ENCODE peak calls at places on chromosomes 5 and 9, in seven cellular contexts. Z, P, S, N, Y, J and Q are unnamed samples. For H3K4me1, the result is how much of the 10 kb centered on the place peaks cover.

GRCh38 chr9:68648971-68649370 is 56.1 kb upstream of the PIP5K1B start:
- DNase-seq in J (no peak), P (no peak), Y (no peak), S (no peak), Z (no peak), N (no peak), Q (no peak)

GRCh38 chr5:136080113-136080482 is 51.3 kb downstream of the TGFBI start:
- DNase-seq in N (no peak), S (no peak), Y (peak), Z (no peak), P (no peak), J (no peak), Q (no peak)

GRCh38 chr5:33608476-33609026 is 167.8 kb downstream of the TARS1 start:
- DNase-seq in P (no peak), S (no peak), Z (no peak), N (no peak), J (no peak), Y (no peak), Q (no peak)

GRCh38 chr5:95959051-95959963 is 2.3 kb downstream of the ELL2 start:
- DNase-seq in J (no peak), N (no peak), S (no peak), Y (no peak), Z (no peak), P (no peak), Q (no peak)

GRCh38 chr5:158431369-158432029 is 572.6 kb upstream of the CLINT1 start:
- DNase-seq in J (peak), Y (peak), Z (no peak), S (no peak), P (no peak), N (no peak), Q (no peak)

GRCh38 chr5:79842991-79843390 is 148.1 kb downstream of the MTX3 start:
- DNase-seq in Y (no peak), N (no peak), Z (no peak), J (no peak), S (no peak), P (no peak), Q (no peak)

GRCh38 chr5:133049726-133050048 is 2.1 kb upstream of the HSPA4 start:
- DNase-seq in J (no peak), P (no peak), Z (no peak), Y (no peak), S (no peak), N (no peak), Q (no peak)

GRCh38 chr5:157354825-157355224 is 88.9 kb downstream of the CYFIP2 start:
- DNase-seq in J (no peak), N (no peak), Z (no peak), Y (no peak), S (no peak), P (no peak), Q (no peak)

GRCh38 chr9:3288686-3289085 is 237.1 kb downstream of the RFX3 start:
- DNase-seq in S (no peak), N (no peak), J (no peak), Y (no peak), Z (no peak), P (no peak), Q (no peak)

GRCh38 chr9:6788175-6789016 is 30.6 kb downstream of the KDM4C start:
- DNase-seq in J (no peak), N (no peak), Z (no peak), S (peak), P (no peak), Y (peak), Q (no peak)

GRCh38 chr5:13480834-13481233 is 463.7 kb downstream of the DNAH5 start:
- DNase-seq in N (no peak), Y (no peak), S (no peak), J (no peak), P (no peak), Z (no peak), Q (no peak)

GRCh38 chr9:26054600-26055516 is 376.6 kb upstream of the TUSC1 start:
- DNase-seq in N (no peak), Z (no peak), P (no peak), Y (no peak), S (no peak), J (no peak), Q (no peak)

GRCh38 chr9:34555002-34555348 is 32.2 kb upstream of the ENHO start:
- DNase-seq in P (no peak), J (no peak), N (no peak), Y (no peak), Z (no peak), S (no peak), Q (no peak)

GRCh38 chr9:32581512-32582143 is 8.7 kb upstream of the NDUFB6 start:
- DNase-seq in N (no peak), Y (peak), S (peak), J (no peak), P (no peak), Z (no peak), Q (peak)

GRCh38 chr5:66897355-66897754 is 299.2 kb downstream of the CD180 start:
- DNase-seq in J (no peak), N (no peak), Z (no peak), P (no peak), S (no peak), Y (no peak), Q (no peak)

GRCh38 chr9:135857371-135857786 is 50.0 kb downstream of the CAMSAP1 start:
- DNase-seq in J (no peak), Y (no peak), N (no peak), S (no peak), P (no peak), Z (no peak), Q (no peak)

GRCh38 chr5:1909346-1909985 is 26.7 kb upstream of the IRX4 start:
- DNase-seq in P (no peak), N (no peak), Z (no peak), J (no peak), Y (no peak), S (no peak), Q (no peak)

GRCh38 chr5:38596997-38597396 is 40.6 kb upstream of the LIFR start:
- DNase-seq in N (no peak), J (no peak), Y (no peak), P (no peak), Z (no peak), S (no peak), Q (no peak)

GRCh38 chr5:171391996-171392577 is 4.4 kb downstream of the NPM1 start:
- DNase-seq in S (no peak), Z (no peak), N (no peak), J (no peak), Y (no peak), P (no peak), Q (no peak)

GRCh38 chr9:137275937-137276756 is 1.4 kb upstream of the TOR4A start:
- DNase-seq in N (no peak), S (no peak), Y (no peak), J (no peak), P (no peak), Z (no peak), Q (no peak)

GRCh38 chr9:18798518-18799290 is 234.3 kb downstream of the SAXO1 start:
- DNase-seq in S (no peak), P (no peak), N (no peak), Y (no peak), J (no peak), Z (no peak), Q (no peak)

GRCh38 chr9:131706608-131706970 is 33.3 kb downstream of the RAPGEF1 start:
- DNase-seq in J (no peak), N (no peak), Z (no peak), S (no peak), P (no peak), Y (peak), Q (no peak)
- H3K4me1 ChIP-seq in J (under half), N (under half), Z (under half), S (half or more), P (under half), Y (under half), Q (under half)

GRCh38 chr5:114360362-114360761 is 1.5 kb upstream of the KCNN2 start:
- DNase-seq in P (no peak), Z (no peak), J (no peak), Y (no peak), S (no peak), N (no peak), Q (no peak)

GRCh38 chr5:114355086-114355830 is 6.6 kb upstream of the KCNN2 start:
- DNase-seq in Z (no peak), S (no peak), N (no peak), J (no peak), P (no peak), Y (no peak), Q (no peak)

GRCh38 chr5:114360816-114361723 is 800 bp upstream of the KCNN2 start:
- DNase-seq in J (peak), S (no peak), Z (no peak), Y (peak), P (no peak), N (peak), Q (no peak)

GRCh38 chr5:114361724-114362196 is at the start of gene KCNN2:
- DNase-seq in P (peak), S (no peak), J (peak), Z (no peak), Y (peak), N (peak), Q (no peak)

DNA sequence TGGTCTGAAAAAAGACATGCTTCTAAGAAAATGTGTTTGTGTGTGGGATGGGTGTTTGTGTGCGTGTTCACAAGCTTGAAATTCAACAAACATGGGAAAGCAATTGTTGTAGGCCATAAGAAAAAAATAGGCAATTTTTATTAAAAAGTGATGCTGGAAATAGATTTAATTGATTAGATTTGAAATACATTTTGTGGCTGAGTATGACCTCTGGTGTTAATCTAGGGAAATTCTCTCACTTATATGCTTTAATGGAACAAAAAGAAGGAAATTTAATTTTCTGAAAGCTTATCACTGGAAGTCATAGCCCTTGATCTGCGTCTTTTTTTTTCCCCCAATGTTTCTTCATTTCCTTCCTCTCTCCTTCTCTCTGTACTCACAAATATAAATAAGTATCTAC is 3.5 kb upstream of the KCNN2 start:
- DNase-seq in S (no peak), Y (no peak), P (no peak), J (no peak), Z (no peak), N (no peak), Q (no peak)
- TF ChIP-seq CTCF in S (no peak), Y (no peak), P (no peak), J (no peak), Z (no peak), N (no peak), Q (no peak)

GRCh38 chr9:81719972-81720371 is 30.6 kb upstream of the TLE1 start:
- DNase-seq in Y (no peak), N (no peak), S (no peak), P (no peak), Z (no peak), J (no peak), Q (no peak)

GRCh38 chr9:81717061-81717746 is 27.9 kb upstream of the TLE1 start:
- DNase-seq in N (no peak), Y (peak), Z (no peak), S (no peak), P (no peak), J (no peak), Q (no peak)

GRCh38 chr9:81718244-81718643 is 28.9 kb upstream of the TLE1 start:
- DNase-seq in N (no peak), Y (no peak), J (no peak), S (no peak), Z (no peak), P (no peak), Q (no peak)

GRCh38 chr9:81716409-81716808 is 27.1 kb upstream of the TLE1 start:
- DNase-seq in N (no peak), P (no peak), J (no peak), Y (peak), Z (no peak), S (no peak), Q (no peak)

GRCh38 chr9:81717747-81718077 is 28.4 kb upstream of the TLE1 start:
- DNase-seq in Y (peak), S (no peak), N (no peak), P (no peak), J (no peak), Z (no peak), Q (no peak)
- H3K27ac ChIP-seq in Y (no peak), S (no peak), N (no peak), P (no peak), J (no peak), Z (no peak), Q (no peak)

GRCh38 chr5:76441890-76442673 is 39.0 kb downstream of the IQGAP2 start:
- DNase-seq in S (no peak), P (no peak), N (no peak), J (no peak), Z (no peak), Y (no peak), Q (no peak)
- H3K4me1 ChIP-seq in S (under half), P (under half), N (under half), J (under half), Z (under half), Y (under half), Q (under half)

DNA sequence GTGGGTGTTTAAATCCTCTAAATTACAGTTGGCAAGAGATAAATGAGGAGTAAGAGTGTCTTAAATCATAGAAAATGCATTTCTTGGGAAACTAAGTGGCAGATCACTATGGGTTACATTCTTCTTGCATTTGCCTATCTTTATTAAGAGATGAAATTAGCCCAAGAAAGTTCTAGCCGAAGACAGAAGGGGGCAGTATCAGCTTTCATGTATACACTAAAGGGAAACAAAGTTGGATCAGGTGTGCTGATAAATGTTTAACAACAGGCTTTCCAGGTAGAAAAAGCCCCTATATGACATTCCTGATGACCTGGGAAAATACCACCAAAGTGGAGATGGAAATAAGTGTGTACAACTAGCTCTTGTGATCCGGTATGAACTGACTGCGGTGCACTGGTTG is 81.9 kb upstream of the TLR4 start:
- DNase-seq in S (no peak), P (no peak), Y (no peak), Z (no peak), J (no peak), N (no peak), Q (no peak)
- TF ChIP-seq CTCF in S (no peak), P (no peak), Y (no peak), Z (no peak), J (no peak), N (no peak), Q (no peak)

DNA sequence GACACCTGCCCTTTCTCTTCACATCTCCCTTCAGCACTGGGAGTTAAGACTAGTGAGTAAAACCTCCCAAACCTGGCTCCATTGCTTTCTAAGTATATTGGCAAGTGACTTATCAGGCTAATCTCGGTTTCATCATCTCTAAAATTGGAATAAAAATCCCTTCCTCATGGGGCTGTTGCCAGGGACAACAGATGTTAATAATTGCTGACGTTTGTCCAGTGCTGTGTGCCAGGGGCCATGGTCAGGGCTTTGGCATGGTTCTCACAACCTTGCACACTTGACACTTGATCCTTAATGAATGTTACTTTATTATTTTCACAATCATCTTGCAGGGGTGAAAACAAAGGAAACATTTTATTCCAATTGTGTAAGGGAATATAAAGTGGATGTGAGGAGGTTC is 1262.0 kb upstream of the WWC1 start:
- DNase-seq in N (no peak), Y (no peak), Z (no peak), J (no peak), S (no peak), P (no peak), Q (no peak)
- H3K27ac ChIP-seq in N (no peak), Y (no peak), Z (no peak), J (no peak), S (no peak), P (no peak), Q (no peak)

GRCh38 chr9:112331676-112331955 is 1.8 kb downstream of the PTBP3 start:
- DNase-seq in N (no peak), Z (no peak), S (no peak), P (no peak), J (no peak), Y (no peak), Q (no peak)

GRCh38 chr9:112327718-112328450 is 5.5 kb downstream of the PTBP3 start:
- DNase-seq in J (no peak), Z (no peak), S (no peak), Y (no peak), N (no peak), P (no peak), Q (no peak)

GRCh38 chr9:112325600-112325999 is 7.8 kb downstream of the PTBP3 start:
- DNase-seq in Z (no peak), N (peak), P (no peak), S (no peak), Y (no peak), J (no peak), Q (no peak)

GRCh38 chr9:112326194-112326593 is 7.2 kb downstream of the PTBP3 start:
- DNase-seq in S (no peak), P (no peak), J (no peak), N (no peak), Y (no peak), Z (no peak), Q (no peak)

DNA sequence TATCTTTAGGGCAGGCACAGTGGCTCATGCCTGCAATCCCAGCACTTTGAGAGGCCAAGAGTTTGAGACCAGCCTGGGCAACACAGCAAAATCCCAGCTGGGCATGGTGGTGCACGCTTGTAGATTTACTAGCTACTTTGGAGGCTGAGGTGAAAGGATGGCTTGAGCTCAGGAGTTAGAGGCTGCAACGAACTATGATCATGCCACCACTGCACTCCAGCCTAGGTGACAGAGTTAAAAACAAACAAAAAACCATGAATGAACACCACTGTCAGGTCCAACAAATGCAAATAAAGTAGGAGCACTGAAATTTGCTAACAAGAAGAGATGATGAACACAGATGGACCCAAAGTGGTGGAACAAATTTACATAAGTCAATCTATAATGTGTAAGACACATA is 4.9 kb downstream of the PTBP3 start:
- DNase-seq in P (no peak), J (no peak), Y (no peak), S (no peak), N (no peak), Z (no peak), Q (no peak)
- H3K4me1 ChIP-seq in P (under half), J (under half), Y (under half), S (under half), N (under half), Z (under half), Q (under half)

GRCh38 chr5:138594305-138595058 is 19.3 kb upstream of the HSPA9 start:
- DNase-seq in P (no peak), Y (no peak), S (no peak), J (no peak), Z (no peak), N (no peak), Q (no peak)
- TF ChIP-seq CTCF in P (peak), Y (no peak), S (peak), J (no peak), Z (no peak), N (no peak), Q (peak)